ENCODE peak calls at places on chromosome 17, in five cellular contexts. L, E, T, W and Z are unnamed samples.

GRCh38 chr17:73122953-73123605 is 30.6 kb upstream of the SLC39A11 start:
- DNase-seq in E (no peak), T (no peak), L (no peak), W (no peak), Z (no peak)

GRCh38 chr17:17073627-17074521 is 31.6 kb downstream of the MPRIP start:
- DNase-seq in E (peak; percentile 48), L (no peak), W (no peak), T (no peak), Z (no peak)

GRCh38 chr17:81722184-81723120 is 10.4 kb downstream of the SLC25A10 start:
- DNase-seq in L (no peak), T (peak; percentile 26), W (no peak), E (peak; percentile 68), Z (no peak)

GRCh38 chr17:40540448-40540847 is 24.8 kb downstream of the CCR7 start:
- DNase-seq in W (no peak), L (no peak), E (no peak), T (no peak), Z (no peak)

GRCh38 chr17:41792835-41793748 is 6.6 kb upstream of the JUP start:
- DNase-seq in W (no peak), T (peak; percentile 92), E (peak; percentile 87), L (peak; percentile 79), Z (no peak)

GRCh38 chr17:356671-357434 is 4.2 kb upstream of the RPH3AL start:
- DNase-seq in E (no peak), L (no peak), W (no peak), T (no peak), Z (no peak)

GRCh38 chr17:70523407-70523806 is 354.1 kb downstream of the KCNJ2 start:
- DNase-seq in W (no peak), L (no peak), T (no peak), E (no peak), Z (no peak)

GRCh38 chr17:16491703-16492612 is at the start of gene LRRC75A:
- DNase-seq in T (peak; percentile 39), L (peak; percentile 71), W (peak; percentile 60), E (peak; percentile 47), Z (no peak)

GRCh38 chr17:3914319-3914685 is 2.0 kb downstream of the P2RX1 start:
- DNase-seq in E (no peak), T (no peak), L (no peak), W (no peak), Z (no peak)

GRCh38 chr17:5581655-5582054 is 2.7 kb downstream of the NLRP1 start:
- DNase-seq in E (no peak), L (no peak), W (no peak), T (no peak), Z (no peak)

GRCh38 chr17:77852666-77853207 is 105.8 kb upstream of the TNRC6C start:
- DNase-seq in L (no peak), W (no peak), T (no peak), E (no peak), Z (no peak)

GRCh38 chr17:36697907-36698526 is 96.6 kb downstream of the MRM1 start:
- DNase-seq in W (peak; percentile 22), T (peak; percentile 29), E (no peak), L (peak; percentile 41), Z (no peak)

GRCh38 chr17:29048440-29049360 is 5.8 kb downstream of the PIPOX start:
- DNase-seq in L (peak; percentile 30), E (no peak), T (no peak), W (no peak), Z (no peak)